ENCODE peak calls at places on chromosomes 3 and 15, in seven cellular contexts. P is colonic mucosa, K is brain microvascular endothelial cell, Z is heart right ventricle, T is dorsolateral prefrontal cortex, X is right atrium auricular region, D is thyroid gland. A is an unnamed sample.

GRCh38 chr15:79418693-79419279 is 13.3 kb upstream of the MINAR1 start:
- DNase-seq in K (no peak), D (peak; percentile 24), Z (no peak), P (no peak), T (no peak), X (no peak), A (no peak)

GRCh38 chr3:123347691-123348264 is 101.1 kb downstream of the ADCY5 start:
- DNase-seq in K (no peak), Z (no peak), P (no peak), T (no peak), D (no peak), X (no peak), A (no peak)

GRCh38 chr15:44081223-44082013 is 113.7 kb downstream of the FRMD5 start:
- DNase-seq in X (no peak), P (no peak), D (no peak), T (no peak), Z (no peak), K (no peak), A (no peak)

GRCh38 chr15:76972420-76973361 is 22.2 kb upstream of the PSTPIP1 start:
- DNase-seq in K (peak; percentile 13), Z (peak; percentile 56), P (no peak), D (no peak), X (peak; percentile 68), T (no peak), A (no peak)

GRCh38 chr3:152026033-152026556 is 152.7 kb downstream of the SUCNR1 start:
- DNase-seq in K (peak; percentile 58), X (no peak), D (no peak), P (no peak), Z (no peak), T (no peak), A (no peak)

GRCh38 chr3:113746955-113747718 is at the start of gene ATP6V1A:
- DNase-seq in T (peak; percentile 18), D (peak; percentile 82), K (no peak), P (peak; percentile 85), X (peak; percentile 69), Z (peak; percentile 10), A (peak; percentile 63)

GRCh38 chr3:186772886-186773417 is 10.4 kb upstream of the EIF4A2 start:
- DNase-seq in T (peak; percentile 68), K (no peak), Z (peak; percentile 57), X (peak; percentile 76), P (peak; percentile 71), D (peak; percentile 28), A (peak; percentile 72)

GRCh38 chr3:16663852-16664712 is 58.9 kb upstream of the DAZL start:
- DNase-seq in T (no peak), D (no peak), X (no peak), P (no peak), Z (no peak), K (no peak), A (no peak)

GRCh38 chr15:60340207-60340921 is 57.4 kb downstream of the ANXA2 start:
- DNase-seq in Z (no peak), D (no peak), P (no peak), K (peak; percentile 35), X (no peak), T (no peak), A (no peak)

GRCh38 chr15:82113116-82113715 is 67.4 kb upstream of the MEX3B start:
- DNase-seq in K (no peak), Z (no peak), D (no peak), P (no peak), X (no peak), T (no peak), A (no peak)

GRCh38 chr15:41861736-41862356 is 23.2 kb downstream of the PLA2G4B start:
- DNase-seq in K (no peak), D (no peak), T (no peak), X (no peak), Z (no peak), P (no peak), A (no peak)

GRCh38 chr3:185519021-185519420 is 20.2 kb upstream of the TMEM41A start:
- DNase-seq in K (no peak), Z (no peak), D (no peak), P (no peak), T (no peak), X (no peak), A (no peak)

GRCh38 chr3:9732080-9732752 is 681 bp downstream of the BRPF1 start:
- DNase-seq in P (peak; percentile 34), Z (no peak), D (peak; percentile 58), T (no peak), X (no peak), K (no peak), A (no peak)

GRCh38 chr3:20130122-20130521 is 55.9 kb downstream of the SGO1 start:
- DNase-seq in D (no peak), Z (no peak), X (no peak), P (no peak), T (no peak), K (no peak), A (no peak)

GRCh38 chr3:133644768-133645167 is 17.0 kb downstream of the TOPBP1 start:
- DNase-seq in K (peak; percentile 76), D (no peak), P (no peak), T (no peak), Z (no peak), X (no peak), A (no peak)

GRCh38 chr3:169218314-169218983 is 445.1 kb downstream of the MECOM start:
- DNase-seq in P (peak; percentile 57), K (peak; percentile 76), X (peak; percentile 75), T (no peak), D (peak; percentile 20), Z (peak; percentile 59), A (peak; percentile 28)

GRCh38 chr3:108565506-108565905 is 23.7 kb downstream of the CIP2A start:
- DNase-seq in T (no peak), Z (no peak), P (no peak), D (no peak), X (no peak), K (no peak), A (no peak)

GRCh38 chr3:108566599-108566998 is 22.6 kb downstream of the CIP2A start:
- DNase-seq in T (no peak), X (no peak), Z (no peak), P (no peak), D (no peak), K (no peak), A (no peak)

GRCh38 chr3:108564564-108564963 is 24.7 kb downstream of the CIP2A start:
- DNase-seq in Z (no peak), D (no peak), P (no peak), K (no peak), X (no peak), T (no peak), A (no peak)

GRCh38 chr3:108569336-108569735 is 19.9 kb downstream of the CIP2A start:
- DNase-seq in P (no peak), X (no peak), K (no peak), Z (no peak), T (peak; percentile 39), D (no peak), A (no peak)
- TF ChIP-seq CTCF in P (no peak), X (no peak), K (no peak), Z (no peak), T (no peak), D (no peak), A (no peak)

GRCh38 chr3:49460188-49460885 is 9.7 kb upstream of the DAG1 start:
- DNase-seq in T (no peak), D (no peak), X (no peak), Z (no peak), K (no peak), P (no peak), A (no peak)

GRCh38 chr3:49453621-49454315 is 16.3 kb upstream of the DAG1 start:
- DNase-seq in Z (no peak), P (no peak), K (no peak), T (no peak), D (no peak), X (no peak), A (no peak)

GRCh38 chr3:49456417-49456816 is 13.7 kb upstream of the DAG1 start:
- DNase-seq in K (peak; percentile 18), X (no peak), P (no peak), D (no peak), T (no peak), Z (no peak), A (no peak)

GRCh38 chr3:49454898-49455681 is 15.0 kb upstream of the DAG1 start:
- DNase-seq in X (no peak), Z (peak; percentile 33), D (no peak), T (no peak), P (no peak), K (no peak), A (peak; percentile 26)

DNA sequence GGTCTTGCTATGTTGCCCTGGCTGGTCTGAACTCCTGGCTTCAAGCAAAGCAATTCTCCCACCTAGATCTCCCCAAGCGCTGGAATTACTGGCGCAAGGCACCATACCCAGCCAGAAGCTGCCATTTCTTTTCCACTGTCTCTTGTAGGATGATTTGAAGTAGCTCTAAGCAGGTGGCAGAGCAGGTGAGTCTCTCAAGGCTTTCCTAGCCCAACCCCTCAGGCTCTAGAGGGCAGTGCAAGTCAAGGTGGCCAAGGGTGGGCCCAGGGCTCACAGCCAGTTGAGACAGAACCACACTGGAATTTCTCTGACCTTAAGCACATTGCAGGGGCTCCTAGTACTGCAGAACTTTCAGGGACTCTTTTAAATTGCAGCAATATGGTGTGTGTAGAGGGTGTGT is 15.6 kb upstream of the DAG1 start:
- DNase-seq in Z (no peak), K (no peak), T (no peak), P (no peak), X (no peak), D (peak; percentile 76), A (no peak)
- H3K4me3 ChIP-seq in Z (no peak overlapping the region), K (no peak overlapping the region), T (no peak overlapping the region), P (no peak overlapping the region), X (no peak overlapping the region), D (no peak overlapping the region), A (no peak overlapping the region)

GRCh38 chr15:99985878-99986277 is 252.6 kb upstream of the LYSMD4 start:
- DNase-seq in Z (no peak), X (no peak), K (no peak), T (no peak), P (no peak), D (no peak), A (no peak)
- H3K27me3 ChIP-seq in Z (no peaks in the 10 kb centered on the region), X (no peaks in the 10 kb centered on the region), K (no peaks in the 10 kb centered on the region), T (no peaks in the 10 kb centered on the region), P (no peaks in the 10 kb centered on the region), D (no peaks in the 10 kb centered on the region), A (no peaks in the 10 kb centered on the region)

DNA sequence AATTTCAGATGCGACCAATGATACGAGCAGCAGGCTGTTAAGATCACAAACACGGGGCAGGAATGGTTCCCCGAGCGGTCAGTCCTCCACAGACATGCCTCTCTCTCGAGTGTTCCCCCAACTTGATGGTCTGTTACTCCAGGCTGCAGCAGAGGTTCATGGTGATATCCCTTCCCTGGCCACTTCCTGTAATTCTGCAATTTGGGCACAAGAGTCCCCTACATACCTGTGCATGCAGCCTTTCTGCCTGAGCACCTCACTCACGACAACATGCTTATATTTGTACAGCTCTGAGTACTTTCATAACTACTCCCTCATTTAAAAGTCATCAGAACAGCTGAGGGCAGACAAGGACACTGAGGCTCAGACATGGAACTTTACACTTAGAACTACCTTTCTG is 408.1 kb upstream of the NR2F2 start:
- DNase-seq in X (no peak), D (no peak), T (no peak), P (no peak), K (no peak), Z (no peak), A (no peak)
- TF ChIP-seq CTCF in X (no peak), D (no peak), T (no peak), P (no peak), K (no peak), Z (no peak), A (no peak)

GRCh38 chr15:92650966-92651365 is 4.6 kb downstream of the FAM174B start:
- DNase-seq in X (no peak), Z (no peak), D (no peak), P (no peak), K (no peak), T (no peak), A (no peak)
- H3K4me3 ChIP-seq in X (no peak overlapping the region), Z (no peak overlapping the region), D (no peak overlapping the region), P (no peak overlapping the region), K (no peak overlapping the region), T (no peak overlapping the region), A (no peak overlapping the region)

GRCh38 chr15:28933710-28934445 is 48.1 kb downstream of the APBA2 start:
- DNase-seq in T (peak; percentile 57), K (no peak), X (no peak), Z (no peak), D (no peak), P (no peak), A (no peak)
- H3K27me3 ChIP-seq in T (no peaks in the 10 kb centered on the region), K (no peaks in the 10 kb centered on the region), X (no peaks in the 10 kb centered on the region), Z (peaks cover 16% of the 10 kb centered on the region), D (no peaks in the 10 kb centered on the region), P (no peaks in the 10 kb centered on the region), A (peaks cover 25% of the 10 kb centered on the region)